ENCODE peak calls at places on chromosomes 12 and 14, in seven cellular contexts. O is fibroblast of pulmonary artery; A is stimulated activated CD4-positive, alpha-beta T cell treated with anti-CD3 and anti-CD28 coated beads, Interleukin-12 subunit alpha, Interleukin-12 subunit beta, amount 100 ng/mL, for 24 hours; T is DMS53; C is SW 1271; E is DMS79; S is T-helper 2 cell. F is an unnamed sample.

GRCh38 chr12:19925881-19926665 is 442.3 kb upstream of the PDE3A start:
- DNase-seq in O (no peak), A (no peak), T (no peak), C (no peak), E (no peak), S (no peak), F (no peak)

GRCh38 chr14:54839681-54840080 is 62.9 kb downstream of the GCH1 start:
- DNase-seq in O (peak), A (no peak), T (no peak), C (no peak), E (no peak), S (no peak), F (peak)

GRCh38 chr12:30019386-30020140 is 235.8 kb upstream of the TMTC1 start:
- DNase-seq in O (no peak), A (no peak), T (no peak), C (no peak), E (no peak), S (no peak), F (no peak)

GRCh38 chr14:70677324-70677723 is 35.6 kb downstream of the TTC9 start:
- DNase-seq in O (no peak), A (no peak), T (no peak), C (no peak), E (no peak), S (no peak), F (no peak)

GRCh38 chr14:33435911-33436310 is 497.2 kb downstream of the NPAS3 start:
- DNase-seq in O (peak), A (no peak), T (no peak), C (no peak), E (no peak), S (peak), F (peak)

GRCh38 chr14:29896354-29896768 is 31.3 kb downstream of the PRKD1 start:
- DNase-seq in O (no peak), A (no peak), T (peak), C (no peak), E (no peak), S (no peak), F (no peak)

GRCh38 chr14:75134644-75135043 is 7.8 kb upstream of the NEK9 start:
- DNase-seq in O (no peak), A (no peak), T (no peak), C (no peak), E (no peak), S (no peak), F (no peak)

GRCh38 chr12:77231548-77231947 is 166.2 kb upstream of the E2F7 start:
- DNase-seq in O (peak), A (no peak), T (no peak), C (no peak), E (no peak), S (no peak), F (peak)

GRCh38 chr14:47715330-47715729 is 39.9 kb upstream of the MDGA2 start:
- DNase-seq in O (no peak), A (no peak), T (no peak), C (no peak), E (no peak), S (no peak), F (peak)

GRCh38 chr12:8860165-8860961 is 37.9 kb downstream of the A2ML1 start:
- DNase-seq in O (peak), A (peak), T (peak), C (peak), E (peak), S (peak), F (peak)

F was measured in fibroblast of lung.